ENCODE peak calls at places on chromosome 18, in nine cellular contexts. K is A673, Q is adrenal gland, R is H1, G is adipocyte, Y is ovary, J is AG09309, D is fibroblast of the aortic adventitia, W is GM12878. O is an unnamed sample.

GRCh38 chr18:45670281-45670962 is 53.6 kb upstream of the SLC14A1 start:
- DNase-seq in K (no peak), Q (peak), R (no peak), G (no peak), Y (no peak), J (peak), D (peak), W (no peak), O (no peak)

GRCh38 chr18:456361-456821 is 44.1 kb downstream of the COLEC12 start:
- DNase-seq in K (no peak), Q (no peak), R (no peak), G (no peak), Y (no peak), J (peak), D (peak), W (no peak), O (peak)

GRCh38 chr18:79511271-79511670 is 115.5 kb downstream of the NFATC1 start:
- DNase-seq in K (no peak), Q (no peak), R (no peak), G (no peak), Y (no peak), J (no peak), D (no peak), W (no peak), O (no peak)

GRCh38 chr18:7512326-7512725 is 54.8 kb upstream of the PTPRM start:
- DNase-seq in K (no peak), Q (no peak), R (no peak), G (peak), Y (no peak), J (peak), D (peak), W (no peak), O (no peak)

GRCh38 chr18:69980982-69981804 is 33.5 kb upstream of the CD226 start:
- DNase-seq in K (peak), Q (no peak), R (no peak), G (no peak), Y (no peak), J (no peak), D (no peak), W (no peak), O (no peak)

GRCh38 chr18:3758531-3758930 is 308.6 kb downstream of the TGIF1 start:
- DNase-seq in K (peak), Q (no peak), R (no peak), G (peak), Y (no peak), J (no peak), D (peak), W (no peak), O (no peak)

GRCh38 chr18:28109781-28110460 is 67.0 kb downstream of the CDH2 start:
- DNase-seq in K (no peak), Q (no peak), R (no peak), G (peak), Y (no peak), J (no peak), D (peak), W (no peak), O (no peak)

GRCh38 chr18:3653859-3654441 is 204.0 kb downstream of the TGIF1 start:
- DNase-seq in K (no peak), Q (peak), R (no peak), G (no peak), Y (no peak), J (no peak), D (no peak), W (no peak), O (no peak)

GRCh38 chr18:76592981-76593381 is 97.9 kb upstream of the ZNF516 start:
- DNase-seq in K (no peak), Q (no peak), R (peak), G (peak), Y (no peak), J (no peak), D (peak), W (no peak), O (no peak)

GRCh38 chr18:68024716-68025115 is 508.2 kb upstream of the DSEL start:
- DNase-seq in K (no peak), Q (no peak), R (no peak), G (peak), Y (no peak), J (no peak), D (peak), W (no peak), O (no peak)

GRCh38 chr18:76265375-76266225 is 229.4 kb downstream of the ZNF516 start:
- DNase-seq in K (no peak), Q (peak), R (no peak), G (peak), Y (peak), J (peak), D (peak), W (no peak), O (no peak)

GRCh38 chr18:54150226-54150625 is 74.2 kb downstream of the MBD2 start:
- DNase-seq in K (no peak), Q (no peak), R (no peak), G (no peak), Y (no peak), J (no peak), D (no peak), W (no peak), O (no peak)

GRCh38 chr18:77374106-77374505 is 124.5 kb downstream of the GALR1 start:
- DNase-seq in K (no peak), Q (no peak), R (no peak), G (no peak), Y (peak), J (no peak), D (no peak), W (no peak), O (no peak)

GRCh38 chr18:47594621-47595086 is 335.8 kb downstream of the SMAD2 start:
- DNase-seq in K (peak), Q (no peak), R (no peak), G (no peak), Y (no peak), J (no peak), D (no peak), W (no peak), O (no peak)

GRCh38 chr18:7921938-7922587 is 354.9 kb downstream of the PTPRM start:
- DNase-seq in K (no peak), Q (peak), R (no peak), G (peak), Y (no peak), J (peak), D (peak), W (no peak), O (no peak)

GRCh38 chr18:62346327-62347090 is 21.4 kb downstream of the TNFRSF11A start:
- DNase-seq in K (no peak), Q (no peak), R (no peak), G (no peak), Y (no peak), J (no peak), D (no peak), W (no peak), O (no peak)

GRCh38 chr18:63088262-63088661 is 231.3 kb downstream of the BCL2 start:
- DNase-seq in K (no peak), Q (no peak), R (no peak), G (no peak), Y (no peak), J (no peak), D (no peak), W (no peak), O (no peak)

GRCh38 chr18:51890762-51891161 is 449.2 kb upstream of the DCC start:
- DNase-seq in K (peak), Q (no peak), R (no peak), G (no peak), Y (no peak), J (no peak), D (no peak), W (no peak), O (no peak)

GRCh38 chr18:68944826-68945225 is 146.9 kb downstream of the CCDC102B start:
- DNase-seq in K (no peak), Q (no peak), R (no peak), G (no peak), Y (no peak), J (no peak), D (no peak), W (no peak), O (no peak)

GRCh38 chr18:50053142-50053541 is 141.8 kb downstream of the MYO5B start:
- DNase-seq in K (no peak), Q (no peak), R (no peak), G (no peak), Y (no peak), J (no peak), D (no peak), W (no peak), O (no peak)

GRCh38 chr18:32056613-32057358 is 34.9 kb upstream of the RNF138 start:
- DNase-seq in K (no peak), Q (no peak), R (no peak), G (no peak), Y (no peak), J (no peak), D (no peak), W (no peak), O (no peak)

GRCh38 chr18:63831080-63831788 is 56.0 kb downstream of the SERPINB7 start:
- DNase-seq in K (no peak), Q (no peak), R (no peak), G (peak), Y (no peak), J (peak), D (no peak), W (no peak), O (no peak)

GRCh38 chr18:79791141-79791972 is 6.4 kb upstream of the KCNG2 start:
- DNase-seq in K (peak), Q (peak), R (no peak), G (peak), Y (no peak), J (peak), D (peak), W (no peak), O (peak)

GRCh38 chr18:75241705-75242104 is 31.1 kb downstream of the TSHZ1 start:
- DNase-seq in K (no peak), Q (no peak), R (no peak), G (no peak), Y (no peak), J (no peak), D (no peak), W (no peak), O (no peak)

GRCh38 chr18:32425466-32425865 is 45.2 kb downstream of the GAREM1 start:
- DNase-seq in K (peak), Q (no peak), R (no peak), G (peak), Y (no peak), J (peak), D (peak), W (no peak), O (peak)

GRCh38 chr18:44324361-44324760 is 356.3 kb upstream of the SETBP1 start:
- DNase-seq in K (no peak), Q (no peak), R (no peak), G (no peak), Y (no peak), J (no peak), D (peak), W (no peak), O (no peak)

DNA sequence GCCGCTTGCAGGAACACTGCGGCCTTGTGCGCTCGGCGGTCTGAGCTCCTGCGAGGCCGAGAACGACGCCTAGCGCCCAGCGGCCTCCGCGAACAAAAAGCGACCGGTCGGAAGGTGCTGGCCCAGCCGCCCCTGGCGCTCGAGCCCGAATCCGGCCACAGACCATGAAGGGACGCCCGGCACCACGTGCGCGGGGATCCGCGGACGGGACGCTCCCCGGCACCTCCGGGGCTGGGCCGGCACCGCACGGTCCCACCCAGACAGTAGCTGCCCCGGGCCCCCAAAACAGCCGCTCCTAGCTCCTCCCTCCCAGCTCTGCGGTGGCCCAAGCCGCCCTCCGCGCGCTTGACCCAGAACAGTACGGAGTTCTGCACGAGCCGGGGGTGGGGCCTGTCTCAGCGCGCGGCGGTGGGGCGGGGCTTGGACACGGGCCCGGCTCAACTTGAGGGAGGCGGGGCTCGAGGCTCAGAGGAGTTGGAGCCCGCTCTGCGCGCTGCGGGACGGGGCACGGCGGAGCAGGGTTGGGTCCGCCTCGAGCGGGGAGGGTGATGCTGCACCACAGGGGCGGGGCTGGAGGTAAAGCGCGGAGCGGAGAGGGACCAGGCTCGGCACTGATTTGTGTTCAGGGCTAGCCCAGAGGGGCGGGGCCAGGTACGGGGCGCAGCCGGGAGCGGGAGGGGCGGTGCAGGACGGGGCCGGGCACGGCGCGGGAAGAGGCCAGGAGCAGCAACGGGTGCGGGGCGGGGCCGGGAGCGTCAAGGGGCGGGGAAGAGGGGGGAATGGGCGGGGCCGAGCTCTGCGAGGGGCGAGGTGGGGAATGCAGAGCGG is 538 bp upstream of the IMPA2 start:
- DNase-seq in K (peak), Q (peak), R (peak), G (peak), Y (peak), J (peak), D (peak), W (peak), O (peak)
- H3K4me3 ChIP-seq in K (peak), Q (peak), R (peak), G (peak), Y (peak), J (peak), D (peak), W (peak), O (peak)

GRCh38 chr18:22448238-22448637 is 30.5 kb upstream of the CTAGE1 start:
- DNase-seq in K (no peak), Q (no peak), R (no peak), G (no peak), Y (no peak), J (no peak), D (no peak), W (no peak), O (no peak)

GRCh38 chr18:22452226-22452668 is 34.5 kb upstream of the CTAGE1 start:
- DNase-seq in K (no peak), Q (no peak), R (no peak), G (no peak), Y (no peak), J (no peak), D (no peak), W (no peak), O (no peak)

GRCh38 chr18:22455425-22456150 is 37.9 kb upstream of the CTAGE1 start:
- DNase-seq in K (no peak), Q (no peak), R (no peak), G (no peak), Y (no peak), J (no peak), D (no peak), W (no peak), O (no peak)

GRCh38 chr18:22453337-22453736 is 35.6 kb upstream of the CTAGE1 start:
- DNase-seq in K (no peak), Q (no peak), R (no peak), G (no peak), Y (no peak), J (no peak), D (no peak), W (no peak), O (no peak)

GRCh38 chr18:22451796-22452195 is 34.1 kb upstream of the CTAGE1 start:
- DNase-seq in K (no peak), Q (no peak), R (peak), G (no peak), Y (no peak), J (no peak), D (no peak), W (no peak), O (no peak)
- H3K4me3 ChIP-seq in K (no peak), Q (no peak), R (peak), G (no peak), Y (no peak), J (no peak), D (no peak), W (no peak), O (no peak)

GRCh38 chr18:2356906-2357305 is 214.4 kb downstream of the METTL4 start:
- DNase-seq in K (no peak), Q (no peak), R (no peak), G (no peak), Y (no peak), J (no peak), D (no peak), W (no peak), O (no peak)

GRCh38 chr18:2354292-2354691 is 217.0 kb downstream of the METTL4 start:
- DNase-seq in K (no peak), Q (no peak), R (no peak), G (no peak), Y (no peak), J (no peak), D (no peak), W (no peak), O (no peak)

GRCh38 chr18:2348003-2348402 is 223.3 kb downstream of the METTL4 start:
- DNase-seq in K (no peak), Q (no peak), R (no peak), G (no peak), Y (no peak), J (no peak), D (no peak), W (no peak), O (no peak)

DNA sequence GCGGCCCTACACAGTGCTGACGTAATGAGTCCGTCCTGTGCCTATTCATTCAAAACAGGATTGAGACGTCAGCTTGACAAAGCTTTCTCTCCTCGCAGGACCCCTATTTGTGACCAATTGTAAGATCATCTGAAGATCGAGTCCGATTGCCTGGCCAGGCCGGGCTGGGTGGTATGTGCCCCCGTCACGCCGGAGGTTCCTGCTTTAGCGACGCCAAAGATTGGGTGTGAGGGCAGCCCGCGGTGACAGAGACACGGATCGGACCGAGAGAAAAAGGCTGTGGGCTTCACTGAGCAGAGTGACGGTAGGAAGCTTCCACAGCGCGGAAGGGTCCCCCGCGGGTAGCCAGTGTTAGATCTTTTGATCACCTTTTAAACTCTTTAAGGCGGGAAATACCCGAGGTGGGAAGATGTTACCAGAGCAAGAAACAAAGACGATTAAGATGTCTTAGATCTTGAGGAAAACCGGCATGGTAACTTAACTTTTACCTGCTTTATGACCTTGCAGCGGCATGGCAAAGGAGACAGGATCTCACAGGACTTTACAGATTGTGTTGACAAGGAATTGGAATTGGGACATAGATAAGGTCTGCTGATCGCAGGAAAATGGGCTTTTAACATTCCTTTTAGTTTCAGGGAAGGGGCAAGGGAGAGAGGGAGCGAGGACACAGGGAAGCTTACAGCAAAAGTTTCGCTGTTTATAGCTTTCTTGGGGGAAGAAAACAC is 220.0 kb downstream of the METTL4 start:
- DNase-seq in K (no peak), Q (no peak), R (no peak), G (no peak), Y (no peak), J (no peak), D (no peak), W (no peak), O (no peak)
- H3K4me3 ChIP-seq in K (no peak), Q (no peak), R (no peak), G (no peak), Y (no peak), J (no peak), D (no peak), W (no peak), O (no peak)

GRCh38 chr18:9916814-9917213 is 3.0 kb downstream of the VAPA start:
- DNase-seq in K (no peak), Q (no peak), R (no peak), G (no peak), Y (no peak), J (no peak), D (no peak), W (no peak), O (no peak)
- H3K4me3 ChIP-seq in K (peak), Q (no peak), R (peak), G (peak), Y (no peak), J (no peak), D (peak), W (peak), O (no peak)

GRCh38 chr18:23735021-23735464 is 45.8 kb downstream of the LAMA3 start:
- DNase-seq in K (peak), Q (no peak), R (no peak), G (peak), Y (no peak), J (no peak), D (peak), W (no peak), O (peak)

GRCh38 chr18:23740105-23740830 is 51.0 kb downstream of the LAMA3 start:
- DNase-seq in K (peak), Q (no peak), R (no peak), G (peak), Y (peak), J (no peak), D (peak), W (no peak), O (no peak)

GRCh38 chr18:23737578-23737977 is 48.3 kb downstream of the LAMA3 start:
- DNase-seq in K (no peak), Q (no peak), R (no peak), G (no peak), Y (no peak), J (no peak), D (no peak), W (no peak), O (no peak)

GRCh38 chr18:23738151-23738550 is 48.9 kb downstream of the LAMA3 start:
- DNase-seq in K (no peak), Q (no peak), R (no peak), G (no peak), Y (no peak), J (no peak), D (no peak), W (no peak), O (no peak)

GRCh38 chr18:23738575-23738974 is 49.3 kb downstream of the LAMA3 start:
- DNase-seq in K (no peak), Q (no peak), R (no peak), G (no peak), Y (no peak), J (no peak), D (no peak), W (no peak), O (no peak)
- H3K4me3 ChIP-seq in K (no peak), Q (no peak), R (no peak), G (no peak), Y (no peak), J (no peak), D (no peak), W (no peak), O (no peak)

GRCh38 chr18:10029711-10030110 is 115.9 kb downstream of the VAPA start:
- DNase-seq in K (no peak), Q (no peak), R (no peak), G (no peak), Y (no peak), J (no peak), D (no peak), W (no peak), O (no peak)

GRCh38 chr18:10035306-10035991 is 121.6 kb downstream of the VAPA start:
- DNase-seq in K (peak), Q (no peak), R (no peak), G (peak), Y (no peak), J (no peak), D (no peak), W (no peak), O (no peak)

GRCh38 chr18:10033038-10033437 is 119.2 kb downstream of the VAPA start:
- DNase-seq in K (no peak), Q (no peak), R (no peak), G (no peak), Y (no peak), J (no peak), D (no peak), W (no peak), O (no peak)

GRCh38 chr18:10030816-10031541 is 117.2 kb downstream of the VAPA start:
- DNase-seq in K (no peak), Q (no peak), R (no peak), G (no peak), Y (no peak), J (no peak), D (peak), W (no peak), O (no peak)

GRCh38 chr18:10032331-10032979 is 118.6 kb downstream of the VAPA start:
- DNase-seq in K (no peak), Q (no peak), R (peak), G (no peak), Y (peak), J (no peak), D (no peak), W (no peak), O (no peak)
- H3K4me3 ChIP-seq in K (no peak), Q (no peak), R (peak), G (no peak), Y (no peak), J (no peak), D (no peak), W (no peak), O (no peak)

DNA sequence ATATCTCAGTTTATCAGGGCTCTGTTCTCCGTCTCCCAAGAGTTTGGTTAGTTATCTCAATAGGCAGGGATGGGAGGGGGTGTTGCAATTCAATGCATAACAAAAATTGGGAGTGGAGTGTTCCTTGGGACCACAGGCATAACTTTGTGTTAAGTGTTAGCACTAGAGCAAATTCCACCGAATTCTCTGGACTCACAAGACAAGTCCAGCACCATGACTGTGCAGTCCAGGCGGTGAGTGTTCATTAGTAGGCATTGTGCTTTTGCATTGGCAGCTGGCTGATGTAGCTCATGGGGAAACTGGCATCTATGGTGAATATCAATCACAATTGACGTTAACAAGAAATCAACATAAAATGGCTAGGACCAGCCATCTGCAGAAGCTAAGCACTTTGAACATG is 79.0 kb upstream of the CABLES1 start:
- DNase-seq in K (no peak), Q (no peak), R (no peak), G (no peak), Y (no peak), J (no peak), D (no peak), W (no peak), O (no peak)
- H3K4me3 ChIP-seq in K (no peak), Q (no peak), R (no peak), G (no peak), Y (no peak), J (no peak), D (no peak), W (no peak), O (no peak)